ENCODE peak calls at places on chromosomes 7 and 10, in five cellular contexts. B is ovary, W is tibial nerve, F is SK-N-SH, E is stomach. M is an unnamed sample. For H3K4me1, the result is how much of the 10 kb centered on the place peaks cover.

GRCh38 chr10:14456218-14456869 is 125.6 kb upstream of the FRMD4A start:
- DNase-seq in B (no peak), W (no peak), F (no peak), E (no peak), M (no peak)

GRCh38 chr10:102994551-102995295 is 76.6 kb downstream of the CNNM2 start:
- DNase-seq in B (no peak), W (no peak), F (no peak), E (no peak), M (no peak)

GRCh38 chr7:13508586-13508985 is 480.9 kb downstream of the ETV1 start:
- DNase-seq in B (no peak), W (no peak), F (no peak), E (no peak), M (no peak)

GRCh38 chr10:71092812-71093391 is 119.5 kb upstream of the UNC5B start:
- DNase-seq in B (no peak), W (no peak), F (no peak), E (peak), M (no peak)

GRCh38 chr10:91549296-91549695 is 83.6 kb downstream of the PPP1R3C start:
- DNase-seq in B (no peak), W (no peak), F (no peak), E (no peak), M (no peak)

GRCh38 chr7:6479067-6479466 is 31.3 kb upstream of the DAGLB start:
- DNase-seq in B (no peak), W (no peak), F (no peak), E (no peak), M (no peak)

GRCh38 chr10:43692051-43692825 is 43.6 kb upstream of the ZNF32 start:
- DNase-seq in B (no peak), W (no peak), F (no peak), E (no peak), M (no peak)

GRCh38 chr10:86727992-86728559 is 28.3 kb upstream of the BMPR1A start:
- DNase-seq in B (no peak), W (no peak), F (no peak), E (no peak), M (peak)

GRCh38 chr7:7157887-7158271 is 24.5 kb upstream of the C1GALT1 start:
- DNase-seq in B (no peak), W (no peak), F (no peak), E (no peak), M (no peak)

GRCh38 chr10:11626071-11626470 is 14.6 kb upstream of the USP6NL start:
- DNase-seq in B (no peak), W (no peak), F (no peak), E (no peak), M (no peak)

GRCh38 chr10:11629731-11630130 is 18.3 kb upstream of the USP6NL start:
- DNase-seq in B (no peak), W (no peak), F (no peak), E (no peak), M (no peak)

GRCh38 chr10:11636761-11637166 is 25.3 kb upstream of the USP6NL start:
- DNase-seq in B (no peak), W (no peak), F (no peak), E (no peak), M (no peak)

GRCh38 chr10:11631291-11631690 is 19.8 kb upstream of the USP6NL start:
- DNase-seq in B (no peak), W (no peak), F (no peak), E (no peak), M (no peak)

DNA sequence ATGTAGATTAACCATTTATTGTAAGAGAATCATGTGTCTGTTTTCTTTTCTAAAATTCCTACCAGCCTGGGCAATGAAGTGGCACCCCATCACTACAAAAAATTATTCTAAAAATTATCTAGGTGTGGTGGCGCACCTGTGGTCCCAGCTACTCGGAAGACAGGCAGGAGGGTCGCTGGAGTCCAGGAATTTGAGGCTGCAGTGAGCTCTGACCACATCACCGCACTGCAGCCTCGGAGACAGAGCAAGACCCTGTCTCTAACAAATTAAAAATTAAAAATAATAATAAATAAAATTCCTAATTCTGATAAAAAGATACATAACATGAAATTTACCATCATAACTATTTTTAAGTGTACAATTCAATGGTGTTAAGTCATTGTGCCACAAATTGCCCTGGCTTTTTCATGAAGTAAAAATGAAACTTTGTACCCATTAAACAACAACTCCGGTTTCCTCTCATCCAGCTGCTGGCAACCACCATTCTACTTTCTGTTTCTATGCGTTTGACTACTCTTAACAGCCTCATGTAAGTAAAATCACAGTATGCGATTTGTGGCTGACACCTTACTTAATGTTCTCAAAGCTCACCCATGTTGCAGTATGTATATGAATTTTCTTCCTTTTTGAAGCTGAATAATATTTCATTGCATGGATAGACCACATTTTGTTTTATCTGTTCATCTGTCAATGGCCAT is 20.6 kb upstream of the USP6NL start:
- DNase-seq in B (no peak), W (no peak), F (no peak), E (no peak), M (no peak)
- TF ChIP-seq EP300 in B (no peak), W (no peak), F (no peak), E (no peak), M (no peak)

GRCh38 chr10:131797626-131798025 is 103.2 kb upstream of the PPP2R2D start:
- DNase-seq in B (no peak), W (no peak), F (no peak), E (peak), M (peak)
- H3K4me1 ChIP-seq in B (under half), W (under half), F (under half), E (under half), M (under half)

GRCh38 chr7:73703225-73703624 is 16.2 kb downstream of the STX1A start:
- DNase-seq in B (no peak), W (no peak), F (peak), E (no peak), M (no peak)
- H3K4me3 ChIP-seq in B (peak), W (no peak), F (no peak), E (no peak), M (no peak)

GRCh38 chr7:140317597-140317996 is 80.7 kb downstream of the SLC37A3 start:
- DNase-seq in B (no peak), W (no peak), F (no peak), E (no peak), M (no peak)
- TF ChIP-seq EP300 in B (no peak), W (no peak), F (no peak), E (no peak), M (no peak)

GRCh38 chr7:28112467-28112866 is 68.1 kb downstream of the JAZF1 start:
- DNase-seq in B (no peak), W (no peak), F (peak), E (no peak), M (no peak)

GRCh38 chr7:28112883-28113540 is 67.6 kb downstream of the JAZF1 start:
- DNase-seq in B (no peak), W (peak), F (peak), E (no peak), M (peak)

GRCh38 chr7:28114056-28114455 is 66.5 kb downstream of the JAZF1 start:
- DNase-seq in B (no peak), W (no peak), F (no peak), E (no peak), M (no peak)

GRCh38 chr7:28116034-28116433 is 64.6 kb downstream of the JAZF1 start:
- DNase-seq in B (no peak), W (no peak), F (no peak), E (no peak), M (no peak)

DNA sequence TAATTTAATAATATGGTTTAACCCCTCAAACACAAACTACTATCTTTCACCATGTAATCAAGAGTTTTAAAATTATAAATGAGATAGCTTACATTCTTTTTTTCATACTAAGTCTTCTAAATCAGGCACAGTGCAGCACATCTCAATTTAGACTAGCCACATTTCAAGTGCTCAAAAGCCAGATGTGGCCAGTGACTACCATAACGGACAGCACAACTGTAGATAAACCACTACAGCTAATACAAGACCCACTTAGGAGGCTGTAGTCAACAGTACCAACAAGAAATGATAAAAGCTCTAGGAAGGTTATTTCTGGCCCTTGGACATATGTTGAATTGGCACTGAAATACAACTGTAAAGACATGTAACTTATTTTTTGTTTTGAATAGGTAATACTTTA is 65.3 kb downstream of the JAZF1 start:
- DNase-seq in B (no peak), W (no peak), F (no peak), E (no peak), M (no peak)
- H3K4me1 ChIP-seq in B (under half), W (under half), F (under half), E (under half), M (under half)

M was measured in sigmoid colon.